ENCODE peak calls at places on chromosomes 2 and 18, in five cellular contexts. One of them, this sample, is unnamed.

GRCh38 chr2:68043719-68044498 is 18.9 kb downstream of the C1D start:
- DNase-seq in A549: peak
- DNase-seq in K562: no peak
- DNase-seq in H1: no peak
- DNase-seq in HepG2: no peak
- DNase-seq in this sample: no peak

GRCh38 chr2:9807056-9807455 is 36.2 kb upstream of the TAF1B start:
- DNase-seq in A549: no peak
- DNase-seq in K562: no peak
- DNase-seq in H1: no peak
- DNase-seq in HepG2: no peak
- DNase-seq in this sample: no peak

GRCh38 chr18:12031836-12032235 is 50.5 kb downstream of the IMPA2 start:
- DNase-seq in A549: no peak
- DNase-seq in K562: no peak
- DNase-seq in H1: peak
- DNase-seq in HepG2: no peak
- DNase-seq in this sample: no peak

GRCh38 chr2:10083692-10084566 is 3.7 kb upstream of the CYS1 start:
- DNase-seq in A549: no peak
- DNase-seq in K562: peak
- DNase-seq in H1: no peak
- DNase-seq in HepG2: no peak
- DNase-seq in this sample: peak

GRCh38 chr2:112541315-112542122 is 746 bp upstream of the POLR1B start:
- DNase-seq in A549: peak
- DNase-seq in K562: no peak
- DNase-seq in H1: peak
- DNase-seq in HepG2: no peak
- DNase-seq in this sample: peak

GRCh38 chr2:86335865-86336321 is 1.5 kb downstream of the REEP1 start:
- DNase-seq in A549: no peak
- DNase-seq in K562: no peak
- DNase-seq in H1: no peak
- DNase-seq in HepG2: no peak
- DNase-seq in this sample: no peak

GRCh38 chr2:210475726-210476125 is 833 bp downstream of the LANCL1 start:
- DNase-seq in A549: no peak
- DNase-seq in K562: no peak
- DNase-seq in H1: no peak
- DNase-seq in HepG2: no peak
- DNase-seq in this sample: no peak

GRCh38 chr18:6777509-6777908 is 48.0 kb downstream of the ARHGAP28 start:
- DNase-seq in A549: no peak
- DNase-seq in K562: no peak
- DNase-seq in H1: no peak
- DNase-seq in HepG2: no peak
- DNase-seq in this sample: no peak

GRCh38 chr2:69200107-69200520 is 186.9 kb downstream of the GFPT1 start:
- DNase-seq in A549: no peak
- DNase-seq in K562: no peak
- DNase-seq in H1: no peak
- DNase-seq in HepG2: peak
- DNase-seq in this sample: no peak

GRCh38 chr2:168044579-168044978 is 202.8 kb downstream of the STK39 start:
- DNase-seq in A549: no peak
- DNase-seq in K562: no peak
- DNase-seq in H1: no peak
- DNase-seq in HepG2: no peak
- DNase-seq in this sample: no peak

GRCh38 chr18:10950876-10951630 is 198.3 kb downstream of the PIEZO2 start:
- DNase-seq in A549: no peak
- DNase-seq in K562: no peak
- DNase-seq in H1: no peak
- DNase-seq in HepG2: no peak
- DNase-seq in this sample: peak

GRCh38 chr2:189192766-189193165 is 13.2 kb upstream of the COL5A2 start:
- DNase-seq in A549: no peak
- DNase-seq in K562: no peak
- DNase-seq in H1: no peak
- DNase-seq in HepG2: no peak
- DNase-seq in this sample: no peak

GRCh38 chr2:210004893-210005292 is 2.5 kb downstream of the RPE start:
- DNase-seq in A549: no peak
- DNase-seq in K562: no peak
- DNase-seq in H1: no peak
- DNase-seq in HepG2: no peak
- DNase-seq in this sample: no peak

GRCh38 chr2:10028988-10029874 is 14.1 kb upstream of the KLF11 start:
- DNase-seq in A549: no peak
- DNase-seq in K562: peak
- DNase-seq in H1: no peak
- DNase-seq in HepG2: no peak
- DNase-seq in this sample: no peak

GRCh38 chr2:30441023-30441422 is 6.0 kb upstream of the LCLAT1 start:
- DNase-seq in A549: no peak
- DNase-seq in K562: no peak
- DNase-seq in H1: no peak
- DNase-seq in HepG2: no peak
- DNase-seq in this sample: no peak

GRCh38 chr2:239948100-239948881 is 76.9 kb downstream of the NDUFA10 start:
- DNase-seq in A549: no peak
- DNase-seq in K562: no peak
- DNase-seq in H1: no peak
- DNase-seq in HepG2: no peak
- DNase-seq in this sample: no peak

GRCh38 chr2:189037518-189037917 is 63.3 kb downstream of the COL3A1 start:
- DNase-seq in A549: no peak
- DNase-seq in K562: no peak
- DNase-seq in H1: no peak
- DNase-seq in HepG2: no peak
- DNase-seq in this sample: no peak

GRCh38 chr2:234290671-234291070 is 206.2 kb downstream of the ARL4C start:
- DNase-seq in A549: no peak
- DNase-seq in K562: no peak
- DNase-seq in H1: no peak
- DNase-seq in HepG2: no peak
- DNase-seq in this sample: peak

GRCh38 chr2:66370824-66371223 is 64.1 kb upstream of the MEIS1 start:
- DNase-seq in A549: no peak
- DNase-seq in K562: no peak
- DNase-seq in H1: no peak
- DNase-seq in HepG2: no peak
- DNase-seq in this sample: no peak

GRCh38 chr18:8215741-8216140 is 393.5 kb upstream of the RAB12 start:
- DNase-seq in A549: no peak
- DNase-seq in K562: no peak
- DNase-seq in H1: no peak
- DNase-seq in HepG2: no peak
- DNase-seq in this sample: no peak

DNA sequence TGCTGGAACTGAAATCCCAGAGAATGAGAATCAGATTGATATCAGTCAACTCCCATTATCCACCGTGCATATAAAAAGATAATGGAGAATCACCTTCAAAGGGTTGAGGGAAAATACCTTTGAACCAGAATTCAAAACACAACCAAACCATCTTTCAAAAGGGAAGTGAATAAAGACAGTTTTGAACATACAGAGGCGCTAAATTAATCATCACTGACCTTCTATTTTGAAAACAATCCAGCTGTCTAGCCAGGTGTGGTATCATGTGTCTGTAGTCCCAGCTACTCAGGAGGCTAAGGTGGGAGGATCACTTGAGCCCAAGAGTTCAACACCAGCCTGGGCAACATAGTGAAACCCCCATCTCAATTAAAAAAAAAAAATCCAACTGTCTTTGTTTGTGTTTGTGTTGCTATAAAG is 63.6 kb downstream of the TRABD2A start:
- DNase-seq in A549: no peak
- DNase-seq in K562: no peak
- DNase-seq in H1: no peak
- DNase-seq in HepG2: no peak
- DNase-seq in this sample: peak
- TF ChIP-seq KDM1A in A549: no peak
- TF ChIP-seq KDM1A in K562: no peak
- TF ChIP-seq KDM1A in H1: no peak
- TF ChIP-seq KDM1A in HepG2: no peak
- TF ChIP-seq KDM1A in this sample: no peak

GRCh38 chr18:62182220-62182619 is 4.6 kb downstream of the PIGN start:
- DNase-seq in A549: no peak
- DNase-seq in K562: no peak
- DNase-seq in H1: no peak
- DNase-seq in HepG2: no peak
- DNase-seq in this sample: no peak

GRCh38 chr18:62189208-62189607 is 2.2 kb downstream of the RELCH start:
- DNase-seq in A549: no peak
- DNase-seq in K562: no peak
- DNase-seq in H1: no peak
- DNase-seq in HepG2: no peak
- DNase-seq in this sample: no peak

GRCh38 chr18:62183578-62184195 is 3.2 kb downstream of the PIGN start:
- DNase-seq in A549: peak
- DNase-seq in K562: peak
- DNase-seq in H1: no peak
- DNase-seq in HepG2: peak
- DNase-seq in this sample: no peak

GRCh38 chr18:62186656-62187542 is at the start of the genes PIGN and RELCH:
- DNase-seq in A549: peak
- DNase-seq in K562: peak
- DNase-seq in H1: peak
- DNase-seq in HepG2: peak
- DNase-seq in this sample: peak

DNA sequence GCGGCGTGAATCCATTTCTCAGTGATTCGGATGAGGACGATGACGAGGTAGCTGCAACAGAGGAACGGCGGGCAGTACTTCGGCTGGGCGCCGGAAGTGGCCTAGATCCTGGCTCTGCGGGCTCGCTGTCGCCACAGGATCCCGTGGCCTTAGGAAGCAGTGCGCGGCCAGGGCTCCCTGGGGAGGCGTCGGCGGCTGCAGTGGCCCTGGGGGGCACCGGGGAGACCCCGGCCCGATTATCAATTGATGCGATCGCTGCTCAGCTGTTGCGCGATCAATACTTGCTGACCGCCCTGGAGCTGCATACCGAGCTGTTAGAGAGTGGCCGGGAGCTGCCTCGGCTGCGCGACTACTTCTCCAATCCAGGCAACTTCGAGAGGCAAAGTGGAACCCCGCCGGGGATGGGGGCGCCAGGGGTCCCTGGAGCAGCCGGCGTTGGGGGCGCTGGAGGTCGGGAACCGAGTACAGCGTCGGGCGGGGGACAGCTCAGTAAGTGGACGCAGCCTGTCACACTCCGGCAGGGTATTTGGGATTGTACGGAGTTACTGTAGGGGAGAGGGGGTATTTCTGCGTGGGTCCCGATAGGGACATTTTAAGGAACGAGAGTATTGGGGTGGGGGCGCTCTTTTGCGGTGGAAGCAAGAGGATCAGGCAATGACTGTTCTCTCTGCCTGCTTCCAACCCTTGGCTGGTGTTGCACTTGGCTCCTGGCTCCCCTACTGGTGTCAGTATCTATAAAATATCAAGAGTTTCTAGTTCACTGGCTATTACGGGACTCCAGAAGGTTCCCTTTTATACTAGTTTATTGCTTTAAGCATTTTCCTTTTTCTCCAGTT is 706 bp downstream of the RELCH start:
- DNase-seq in A549: peak
- DNase-seq in K562: peak
- DNase-seq in H1: peak
- DNase-seq in HepG2: peak
- DNase-seq in this sample: no peak
- TF ChIP-seq KDM1A in A549: no peak
- TF ChIP-seq KDM1A in K562: no peak
- TF ChIP-seq KDM1A in H1: no peak
- TF ChIP-seq KDM1A in HepG2: no peak
- TF ChIP-seq KDM1A in this sample: no peak

GRCh38 chr2:96954490-96954846 is 31.9 kb downstream of the FAM178B start:
- DNase-seq in A549: no peak
- DNase-seq in K562: no peak
- DNase-seq in H1: no peak
- DNase-seq in HepG2: no peak
- DNase-seq in this sample: peak

GRCh38 chr2:96952016-96952750 is 34.2 kb downstream of the FAM178B start:
- DNase-seq in A549: no peak
- DNase-seq in K562: no peak
- DNase-seq in H1: no peak
- DNase-seq in HepG2: no peak
- DNase-seq in this sample: no peak

GRCh38 chr2:96953611-96954489 is 32.5 kb downstream of the FAM178B start:
- DNase-seq in A549: no peak
- DNase-seq in K562: no peak
- DNase-seq in H1: no peak
- DNase-seq in HepG2: no peak
- DNase-seq in this sample: no peak

GRCh38 chr2:96951125-96951654 is 35.2 kb downstream of the FAM178B start:
- DNase-seq in A549: peak
- DNase-seq in K562: peak
- DNase-seq in H1: peak
- DNase-seq in HepG2: peak
- DNase-seq in this sample: no peak

GRCh38 chr2:96952976-96953610 is 33.3 kb downstream of the FAM178B start:
- DNase-seq in A549: no peak
- DNase-seq in K562: no peak
- DNase-seq in H1: no peak
- DNase-seq in HepG2: no peak
- DNase-seq in this sample: no peak
- TF ChIP-seq KDM1A in A549: no peak
- TF ChIP-seq KDM1A in K562: no peak
- TF ChIP-seq KDM1A in H1: no peak
- TF ChIP-seq KDM1A in HepG2: no peak
- TF ChIP-seq KDM1A in this sample: no peak

GRCh38 chr2:128306931-128307460 is 11.7 kb downstream of the HS6ST1 start:
- DNase-seq in A549: no peak
- DNase-seq in K562: no peak
- DNase-seq in H1: no peak
- DNase-seq in HepG2: no peak
- DNase-seq in this sample: no peak

GRCh38 chr2:128306081-128306930 is 12.4 kb downstream of the HS6ST1 start:
- DNase-seq in A549: peak
- DNase-seq in K562: peak
- DNase-seq in H1: no peak
- DNase-seq in HepG2: peak
- DNase-seq in this sample: no peak

GRCh38 chr2:128308889-128309288 is 9.8 kb downstream of the HS6ST1 start:
- DNase-seq in A549: no peak
- DNase-seq in K562: no peak
- DNase-seq in H1: no peak
- DNase-seq in HepG2: no peak
- DNase-seq in this sample: no peak

GRCh38 chr2:128308284-128308731 is 10.4 kb downstream of the HS6ST1 start:
- DNase-seq in A549: no peak
- DNase-seq in K562: no peak
- DNase-seq in H1: no peak
- DNase-seq in HepG2: no peak
- DNase-seq in this sample: no peak

DNA sequence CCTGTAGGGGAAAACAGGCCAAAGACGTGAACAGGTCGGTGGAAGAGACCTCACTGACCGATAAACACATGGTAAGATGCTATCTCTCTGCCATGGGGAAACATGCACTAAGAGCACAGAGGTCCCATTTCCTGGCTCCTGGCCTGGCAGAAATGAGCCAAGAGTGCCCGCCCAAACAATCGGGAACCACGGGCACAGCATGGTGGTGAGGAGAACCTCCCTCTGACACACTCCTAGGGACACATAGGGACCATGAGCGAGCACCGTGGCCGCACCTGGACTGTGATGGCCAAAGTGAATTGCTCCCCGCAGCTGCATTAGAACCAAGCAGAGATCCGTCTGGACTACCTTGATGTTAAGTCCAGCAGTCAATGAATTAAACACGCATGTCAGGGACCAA is 11.1 kb downstream of the HS6ST1 start:
- DNase-seq in A549: no peak
- DNase-seq in K562: no peak
- DNase-seq in H1: no peak
- DNase-seq in HepG2: no peak
- DNase-seq in this sample: no peak
- TF ChIP-seq KDM1A in A549: no peak
- TF ChIP-seq KDM1A in K562: no peak
- TF ChIP-seq KDM1A in H1: no peak
- TF ChIP-seq KDM1A in HepG2: no peak
- TF ChIP-seq KDM1A in this sample: no peak

This sample was measured in GM12878.